ENCODE peak calls at places on chromosomes 16 and 17, in eight cellular contexts. G is HCT116, A is WTC11, E is A549, P is H1, S is endothelial cell of umbilical vein, C is GM12878, M is NB4. W is an unnamed sample.

GRCh38 chr17:61570118-61570517 is 20.9 kb downstream of the NACA2 start:
- DNase-seq in G (peak), S (peak), P (no peak), E (peak), C (no peak), M (no peak), A (no peak), W (no peak)

GRCh38 chr16:27317320-27317719 is 3.5 kb downstream of the IL4R start:
- DNase-seq in E (no peak), C (no peak), S (no peak), A (no peak), G (no peak), M (no peak), P (no peak), W (no peak)

GRCh38 chr16:89052191-89052787 is 41.4 kb upstream of the ACSF3 start:
- DNase-seq in E (no peak), S (no peak), M (peak), C (no peak), P (no peak), A (no peak), G (no peak), W (peak)

GRCh38 chr17:69411766-69412165 is 2.7 kb upstream of the MAP2K6 start:
- DNase-seq in G (no peak), P (no peak), A (no peak), M (no peak), C (no peak), S (no peak), E (no peak), W (no peak)

GRCh38 chr16:89723279-89724250 is 2.2 kb downstream of the ZNF276 start:
- DNase-seq in C (no peak), E (no peak), P (no peak), S (peak), G (no peak), M (no peak), A (no peak), W (peak)

GRCh38 chr16:35795361-35796029 is 2336.1 kb downstream of the TP53TG3F start:
- DNase-seq in G (no peak), P (no peak), S (no peak), M (no peak), C (no peak), A (no peak), E (no peak), W (peak)

GRCh38 chr16:22195445-22195694 is 10.7 kb upstream of the EEF2K start:
- DNase-seq in G (no peak), E (no peak), A (no peak), P (no peak), M (no peak), S (no peak), C (no peak), W (no peak)

GRCh38 chr16:50284131-50284911 is 18.0 kb downstream of the ADCY7 start:
- DNase-seq in E (no peak), G (no peak), A (no peak), S (no peak), P (no peak), M (peak), C (no peak), W (peak)

GRCh38 chr17:20981046-20981920 is 61.5 kb downstream of the USP22 start:
- DNase-seq in E (no peak), P (peak), C (no peak), S (no peak), A (no peak), M (no peak), G (no peak), W (no peak)

GRCh38 chr16:70706948-70707465 is 21.2 kb upstream of the MTSS2 start:
- DNase-seq in E (peak), M (no peak), G (no peak), P (no peak), A (no peak), S (peak), C (no peak), W (no peak)

GRCh38 chr17:57603541-57603940 is 141.6 kb downstream of the CCDC182 start:
- DNase-seq in C (no peak), P (no peak), A (no peak), E (no peak), M (no peak), G (no peak), S (no peak), W (no peak)

GRCh38 chr17:18362509-18363020 is 785 bp downstream of the SHMT1 start:
- DNase-seq in C (no peak), G (no peak), P (peak), S (peak), E (peak), M (peak), A (no peak), W (peak)

GRCh38 chr17:77666881-77667395 is 291.6 kb upstream of the TNRC6C start:
- DNase-seq in E (no peak), S (no peak), A (no peak), C (no peak), M (peak), G (no peak), P (no peak), W (no peak)

GRCh38 chr16:86874141-86874540 is 295.8 kb downstream of the FOXL1 start:
- DNase-seq in A (peak), P (peak), C (no peak), S (peak), G (peak), E (no peak), M (peak), W (peak)

GRCh38 chr16:11389083-11389482 is 43.8 kb downstream of the RMI2 start:
- DNase-seq in S (no peak), C (no peak), P (no peak), E (no peak), A (no peak), G (no peak), M (no peak), W (peak)

GRCh38 chr16:27273670-27274522 is 5.3 kb upstream of the NSMCE1 start:
- DNase-seq in M (peak), S (no peak), P (peak), E (peak), C (no peak), A (no peak), G (peak), W (no peak)

GRCh38 chr16:88926374-88926990 is 50.5 kb downstream of the CBFA2T3 start:
- DNase-seq in S (no peak), C (no peak), A (no peak), G (peak), M (peak), E (no peak), P (no peak), W (no peak)

GRCh38 chr17:57143341-57143740 is 58.3 kb downstream of the AKAP1 start:
- DNase-seq in E (no peak), G (no peak), A (no peak), S (no peak), C (no peak), M (no peak), P (no peak), W (no peak)

GRCh38 chr16:84166796-84167695 is 19.8 kb downstream of the TAF1C start:
- DNase-seq in S (no peak), C (peak), G (no peak), M (no peak), E (no peak), P (no peak), A (no peak), W (no peak)

DNA sequence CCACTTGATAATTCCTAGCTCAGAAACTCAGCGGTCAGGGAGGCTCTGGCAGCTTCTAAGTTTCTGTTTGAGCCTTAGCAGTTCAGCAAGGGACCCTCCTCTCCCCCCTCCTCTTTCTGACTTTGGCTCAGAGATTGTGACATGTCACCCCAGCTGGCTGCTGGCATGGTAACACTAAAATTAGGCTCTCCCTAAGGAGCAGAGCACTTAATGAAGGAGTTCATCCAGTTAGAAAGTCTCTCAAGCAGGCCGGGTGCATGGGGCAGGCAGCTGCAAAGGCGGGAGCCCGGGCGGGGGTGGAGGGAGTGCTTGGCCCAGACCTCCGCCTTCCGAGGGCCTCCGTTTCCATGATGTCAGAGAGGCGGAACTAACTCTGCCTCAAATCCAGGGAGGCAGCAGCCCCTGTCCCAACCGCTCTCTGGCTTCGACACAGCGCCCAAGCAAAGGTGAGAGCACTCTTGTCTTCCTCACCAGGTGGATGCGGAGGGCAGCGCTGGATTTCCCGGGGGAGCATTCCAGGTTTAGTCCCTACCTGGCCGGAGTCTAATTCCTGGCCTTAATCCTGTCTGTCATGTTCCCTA is 128.0 kb upstream of the PLCG2 start:
- DNase-seq in P (peak), G (no peak), M (no peak), A (peak), E (no peak), C (no peak), S (no peak), W (no peak)
- TF ChIP-seq MAX in P (no peak), G (no peak), M (no peak), A (no peak), E (no peak), C (no peak), S (no peak), W (no peak)

GRCh38 chr17:45131616-45132301 is 556 bp downstream of the PLCD3 start:
- DNase-seq in M (peak), C (no peak), E (peak), G (no peak), S (peak), A (peak), P (peak), W (peak)
- TF ChIP-seq MAX in M (no peak), C (no peak), E (peak), G (no peak), S (no peak), A (no peak), P (no peak), W (no peak)

GRCh38 chr16:20285993-20286499 is 41.3 kb downstream of the GP2 start:
- DNase-seq in G (no peak), S (no peak), M (no peak), P (no peak), A (no peak), E (no peak), C (no peak), W (no peak)

DNA sequence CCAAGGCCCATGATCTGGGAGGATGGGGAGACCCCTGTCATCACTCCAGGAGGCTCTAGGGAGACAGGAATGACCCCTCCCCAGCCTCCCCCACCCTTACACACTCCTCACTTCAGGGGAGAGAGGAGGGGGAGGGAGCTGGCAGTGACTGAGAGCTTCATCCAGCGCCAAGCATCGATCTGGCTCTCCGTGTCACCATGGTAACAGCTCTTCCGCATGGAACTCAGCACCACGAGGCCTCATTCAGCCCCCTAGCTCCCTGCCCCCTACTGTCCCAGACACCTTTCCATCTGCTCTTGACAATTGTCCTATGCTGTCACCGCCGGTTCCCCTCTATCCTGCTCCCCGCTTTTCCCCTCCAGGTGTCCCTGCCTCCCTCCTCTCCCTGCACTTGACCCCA is 35.5 kb downstream of the GP2 start:
- DNase-seq in S (no peak), M (no peak), P (no peak), G (no peak), A (peak), E (no peak), C (no peak), W (no peak)
- TF ChIP-seq MAX in S (no peak), M (no peak), P (peak), G (no peak), A (no peak), E (no peak), C (no peak), W (no peak)

GRCh38 chr17:39196191-39196819 is 1.2 kb downstream of the CACNB1 start:
- DNase-seq in P (no peak), S (no peak), E (no peak), C (no peak), G (no peak), M (no peak), A (no peak), W (no peak)
- TF ChIP-seq MAX in P (no peak), S (no peak), E (no peak), C (no peak), G (no peak), M (no peak), A (no peak), W (no peak)

GRCh38 chr17:42618442-42619150 is 9.1 kb downstream of the TUBG1 start:
- DNase-seq in G (no peak), C (peak), M (peak), S (no peak), E (peak), P (peak), A (peak), W (peak)
- TF ChIP-seq MAX in G (no peak), C (peak), M (no peak), S (no peak), E (peak), P (peak), A (no peak), W (no peak)

GRCh38 chr17:4487820-4488716 is 10.6 kb upstream of the SPNS2 start:
- DNase-seq in P (no peak), A (no peak), C (no peak), G (no peak), E (no peak), S (no peak), M (no peak), W (no peak)

GRCh38 chr17:4485676-4486646 is 12.7 kb upstream of the SPNS2 start:
- DNase-seq in S (no peak), G (no peak), E (no peak), P (no peak), C (no peak), M (no peak), A (no peak), W (peak)

GRCh38 chr17:4490637-4491061 is 8.0 kb upstream of the SPNS2 start:
- DNase-seq in S (no peak), E (no peak), C (no peak), G (no peak), M (no peak), P (no peak), A (no peak), W (no peak)

GRCh38 chr17:4490109-4490591 is 8.5 kb upstream of the SPNS2 start:
- DNase-seq in P (no peak), A (no peak), M (no peak), S (no peak), G (no peak), C (no peak), E (no peak), W (no peak)

GRCh38 chr17:4488989-4489595 is 9.6 kb upstream of the SPNS2 start:
- DNase-seq in E (no peak), P (no peak), M (no peak), S (no peak), A (no peak), C (no peak), G (no peak), W (no peak)
- TF ChIP-seq MAX in E (no peak), P (no peak), M (no peak), S (no peak), A (no peak), C (no peak), G (no peak), W (no peak)

DNA sequence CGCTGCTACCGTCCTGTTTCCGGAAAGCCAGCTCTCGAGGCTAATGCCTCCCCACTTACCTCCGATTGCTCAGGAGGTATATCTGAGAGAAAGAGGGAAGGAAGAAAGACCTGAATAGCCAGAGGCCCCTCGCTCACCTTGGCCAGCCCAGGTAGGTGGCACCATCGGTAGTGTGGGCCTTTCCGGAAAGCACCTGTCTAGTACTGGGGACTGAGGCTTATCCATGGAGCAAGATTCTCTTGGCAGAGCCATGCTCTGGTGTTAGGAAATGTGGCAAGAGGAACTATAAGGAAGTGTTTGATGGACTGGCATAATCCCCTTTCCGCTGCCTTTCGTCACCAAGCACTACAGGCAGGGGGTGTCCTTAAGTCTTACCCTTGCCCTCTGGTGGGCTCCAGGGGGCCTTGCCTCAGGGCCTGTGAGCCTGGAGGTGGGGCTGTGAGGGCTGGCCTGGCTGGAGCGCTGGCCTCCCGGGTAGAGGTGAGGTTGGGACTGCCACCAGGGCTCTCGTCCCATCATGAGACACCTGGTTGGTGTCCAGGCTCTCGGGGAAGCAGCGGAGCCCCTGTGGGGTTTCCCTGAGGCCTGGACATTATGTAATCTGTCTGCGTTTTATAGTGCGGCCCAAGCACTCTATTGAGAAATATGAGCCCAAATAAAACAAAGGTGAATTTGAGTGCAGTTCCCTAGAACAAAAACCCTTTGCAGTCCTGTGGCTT is 2.9 kb downstream of the CMIP start:
- DNase-seq in P (no peak), G (no peak), S (peak), A (no peak), C (no peak), E (peak), M (peak), W (no peak)
- TF ChIP-seq MAX in P (no peak), G (no peak), S (no peak), A (no peak), C (no peak), E (peak), M (no peak), W (no peak)

GRCh38 chr17:72725432-72726068 is 366.9 kb downstream of the SLC39A11 start:
- DNase-seq in S (peak), G (peak), E (peak), A (peak), C (no peak), M (peak), P (peak), W (peak)
- TF ChIP-seq MAX in S (no peak), G (no peak), E (peak), A (no peak), C (no peak), M (no peak), P (no peak), W (peak)

DNA sequence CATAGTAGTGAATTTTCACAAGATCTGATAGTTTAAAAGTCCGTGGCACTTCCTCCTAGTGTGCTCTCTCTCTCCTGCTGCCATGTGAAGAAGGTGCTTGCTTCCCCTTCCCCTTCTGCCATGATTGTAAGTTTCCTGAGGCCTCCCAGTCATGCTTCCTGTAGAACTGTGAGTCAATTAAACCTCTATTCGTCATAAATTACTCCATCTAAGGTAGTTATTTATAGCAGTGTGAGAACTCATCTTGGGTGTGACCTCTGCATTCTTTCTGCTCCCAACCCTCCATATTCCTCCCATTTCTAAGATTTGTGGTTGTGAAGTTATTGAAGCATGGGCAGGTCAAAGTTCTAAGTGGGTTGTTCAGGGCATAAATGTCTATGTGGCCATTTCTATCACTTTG is 62.1 kb upstream of the ADAMTS18 start:
- DNase-seq in P (no peak), G (no peak), A (no peak), S (peak), C (no peak), M (no peak), E (no peak), W (no peak)
- TF ChIP-seq MAX in P (no peak), G (no peak), A (no peak), S (no peak), C (no peak), M (no peak), E (no peak), W (no peak)

DNA sequence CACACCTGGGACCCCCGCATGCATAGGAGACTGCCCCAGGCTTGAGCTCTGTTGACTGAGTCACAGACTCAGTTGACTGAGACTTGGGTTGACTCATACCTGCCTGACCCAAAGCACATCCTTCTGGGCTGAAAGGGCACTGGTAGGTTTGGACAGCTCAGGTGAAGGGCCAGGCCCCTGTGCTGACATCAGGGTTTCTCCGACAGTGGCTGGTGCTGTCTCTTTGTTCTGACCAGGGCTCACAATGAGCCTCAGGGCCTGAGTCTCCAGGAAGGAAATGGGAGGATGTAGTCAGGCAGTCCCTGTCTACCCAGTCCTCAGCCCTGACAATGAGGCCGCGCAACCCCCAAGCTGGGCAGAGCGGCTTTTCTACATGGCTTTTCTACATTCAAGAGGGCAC is 6.5 kb downstream of the SPNS2 start:
- DNase-seq in G (no peak), P (no peak), M (no peak), A (no peak), E (no peak), C (no peak), S (no peak), W (no peak)
- TF ChIP-seq MAX in G (no peak), P (no peak), M (no peak), A (no peak), E (no peak), C (no peak), S (no peak), W (no peak)